ENCODE peak calls at places on chromosomes 6 and 20, in eight cellular contexts. C is breast epithelium, Q is left ventricle myocardium inferior, K is DND-41, N is pancreas, G is osteoblast, E is heart left ventricle, O is psoas muscle. D is an unnamed sample. For H3K4me1 and H3K9me3, the result is how much of the 10 kb centered on the place peaks cover.

GRCh38 chr6:108648186-108648585 is 87.5 kb downstream of the FOXO3 start:
- DNase-seq in C (no peak), Q (no peak), K (no peak), N (no peak), G (no peak), E (no peak), O (no peak), D (no peak)

GRCh38 chr6:167957626-167958025 is 39.8 kb upstream of the KIF25 start:
- DNase-seq in C (no peak), Q (no peak), K (no peak), N (no peak), G (no peak), E (no peak), O (no peak), D (no peak)

GRCh38 chr20:57433658-57434389 is 42.6 kb downstream of the RBM38 start:
- DNase-seq in C (no peak), Q (no peak), K (no peak), N (no peak), G (no peak), E (no peak), O (no peak), D (no peak)

GRCh38 chr6:87529221-87529620 is 56.4 kb downstream of the SLC35A1 start:
- DNase-seq in C (no peak), Q (no peak), K (no peak), N (no peak), G (no peak), E (no peak), O (no peak), D (no peak)

GRCh38 chr20:57580478-57581201 is 19.7 kb downstream of the PCK1 start:
- DNase-seq in C (no peak), Q (no peak), K (no peak), N (no peak), G (peak), E (no peak), O (no peak), D (no peak)

GRCh38 chr6:43714311-43715055 is 26.9 kb upstream of the MRPS18A start:
- DNase-seq in C (no peak), Q (peak), K (peak), N (no peak), G (peak), E (peak), O (peak), D (no peak)

GRCh38 chr6:142927904-142928303 is 17.1 kb downstream of the HIVEP2 start:
- DNase-seq in C (no peak), Q (no peak), K (peak), N (no peak), G (no peak), E (no peak), O (no peak), D (no peak)

GRCh38 chr20:54292186-54292585 is 84.3 kb downstream of the PFDN4 start:
- DNase-seq in C (no peak), Q (no peak), K (no peak), N (no peak), G (no peak), E (no peak), O (no peak), D (no peak)

GRCh38 chr20:50136822-50137599 is 16.5 kb downstream of the PEDS1 start:
- DNase-seq in C (no peak), Q (no peak), K (no peak), N (no peak), G (no peak), E (no peak), O (no peak), D (no peak)

GRCh38 chr6:50467931-50468330 is 245.4 kb upstream of the TFAP2D start:
- DNase-seq in C (no peak), Q (no peak), K (no peak), N (no peak), G (no peak), E (no peak), O (no peak), D (no peak)

GRCh38 chr6:84618046-84618752 is 146.2 kb downstream of the TBX18 start:
- DNase-seq in C (no peak), Q (no peak), K (no peak), N (no peak), G (peak), E (no peak), O (no peak), D (no peak)

GRCh38 chr6:82022614-82023102 is 224.9 kb downstream of the IBTK start:
- DNase-seq in C (no peak), Q (no peak), K (no peak), N (no peak), G (no peak), E (no peak), O (no peak), D (no peak)

GRCh38 chr6:137119196-137120104 is 54.0 kb downstream of the IL22RA2 start:
- DNase-seq in C (no peak), Q (no peak), K (no peak), N (no peak), G (no peak), E (no peak), O (no peak), D (peak)

GRCh38 chr6:135314543-135314942 is 133.4 kb downstream of the MYB start:
- DNase-seq in C (no peak), Q (no peak), K (no peak), N (no peak), G (no peak), E (no peak), O (no peak), D (no peak)

GRCh38 chr6:90610671-90611542 is 24.0 kb upstream of the MAP3K7 start:
- DNase-seq in C (no peak), Q (peak), K (no peak), N (no peak), G (peak), E (peak), O (peak), D (peak)

GRCh38 chr20:34364013-34364382 is 925 bp downstream of the ITCH start:
- DNase-seq in C (no peak), Q (no peak), K (no peak), N (peak), G (no peak), E (no peak), O (no peak), D (no peak)

GRCh38 chr6:83868639-83869038 is 9.2 kb downstream of the CYB5R4 start:
- DNase-seq in C (no peak), Q (no peak), K (no peak), N (no peak), G (peak), E (no peak), O (no peak), D (no peak)

GRCh38 chr20:33843854-33844253 is 32.7 kb downstream of the CHMP4B start:
- DNase-seq in C (no peak), Q (no peak), K (no peak), N (no peak), G (no peak), E (no peak), O (no peak), D (no peak)

GRCh38 chr6:2596222-2596621 is 154.5 kb downstream of the MYLK4 start:
- DNase-seq in C (no peak), Q (no peak), K (no peak), N (no peak), G (no peak), E (no peak), O (no peak), D (no peak)

GRCh38 chr6:158022749-158023596 is 41.3 kb downstream of the SYNJ2 start:
- DNase-seq in C (no peak), Q (peak), K (no peak), N (no peak), G (no peak), E (no peak), O (no peak), D (no peak)

GRCh38 chr6:136471922-136472321 is 78.3 kb downstream of the MAP7 start:
- DNase-seq in C (no peak), Q (no peak), K (no peak), N (no peak), G (no peak), E (no peak), O (no peak), D (no peak)

GRCh38 chr20:4703281-4703676 is 18.4 kb upstream of the PRND start:
- DNase-seq in C (no peak), Q (no peak), K (no peak), N (no peak), G (no peak), E (no peak), O (no peak), D (no peak)

GRCh38 chr6:97674802-97675201 is 391.8 kb upstream of the MMS22L start:
- DNase-seq in C (no peak), Q (no peak), K (no peak), N (no peak), G (no peak), E (no peak), O (no peak), D (no peak)

GRCh38 chr6:126002755-126003390 is 16.5 kb downstream of the TRMT11 start:
- DNase-seq in C (no peak), Q (no peak), K (no peak), N (no peak), G (no peak), E (no peak), O (no peak), D (no peak)

GRCh38 chr20:21503345-21503744 is 10.5 kb downstream of the NKX2-2 start:
- DNase-seq in C (no peak), Q (no peak), K (peak), N (no peak), G (peak), E (no peak), O (no peak), D (no peak)

GRCh38 chr6:85537055-85537494 is 56.6 kb downstream of the SNX14 start:
- DNase-seq in C (no peak), Q (no peak), K (no peak), N (no peak), G (no peak), E (no peak), O (no peak), D (no peak)

GRCh38 chr6:57247603-57248002 is 25.5 kb upstream of the RAB23 start:
- DNase-seq in C (no peak), Q (no peak), K (no peak), N (no peak), G (peak), E (no peak), O (no peak), D (no peak)

GRCh38 chr6:37919417-37920157 is 100.1 kb downstream of the ZFAND3 start:
- DNase-seq in C (no peak), Q (no peak), K (no peak), N (no peak), G (peak), E (no peak), O (no peak), D (no peak)

DNA sequence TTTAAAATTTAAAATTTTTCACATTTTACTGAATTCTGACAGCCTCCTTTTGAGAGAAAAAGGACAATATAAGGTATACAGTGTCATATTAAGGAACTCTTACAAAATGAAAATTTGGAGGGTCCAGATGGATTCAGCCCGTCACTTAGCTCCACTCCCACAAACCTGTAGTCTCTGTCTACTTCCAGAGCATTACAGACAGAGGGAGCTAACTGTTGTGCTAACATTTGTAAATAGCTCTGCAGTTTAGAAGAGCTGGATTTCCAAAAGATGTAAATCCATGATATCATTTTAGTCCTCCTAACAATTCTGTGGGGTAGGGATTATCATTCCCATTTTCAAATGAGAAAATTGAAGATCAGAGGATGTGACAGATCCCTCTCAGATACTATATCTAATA is 16.1 kb upstream of the SERINC3 start:
- DNase-seq in C (no peak), Q (no peak), K (no peak), N (no peak), G (no peak), E (no peak), O (no peak), D (no peak)
- H3K4me1 ChIP-seq in C (under half), Q (under half), K (under half), N (under half), G (under half), E (under half), O (under half), D (under half)

DNA sequence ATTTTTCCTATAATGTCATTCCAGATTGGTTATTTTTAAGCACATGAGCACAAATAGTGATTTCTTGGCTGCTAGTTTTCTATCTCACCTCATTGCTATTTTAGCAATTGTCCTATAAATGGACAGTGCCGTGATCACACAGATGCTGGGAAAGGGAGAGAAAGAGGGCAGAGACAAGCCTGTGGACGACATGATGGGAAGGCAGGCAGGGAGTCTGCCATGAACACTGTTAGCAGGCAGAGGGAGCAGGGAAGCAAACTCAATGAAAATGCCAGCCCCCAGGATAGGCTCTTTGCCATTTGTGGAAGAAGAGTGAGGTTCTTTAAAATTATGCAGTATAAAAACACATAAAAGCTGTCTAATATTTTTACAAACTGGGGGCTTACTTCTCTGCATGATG is 96.8 kb downstream of the ADTRP start:
- DNase-seq in C (no peak), Q (no peak), K (no peak), N (no peak), G (no peak), E (no peak), O (no peak), D (no peak)
- TF ChIP-seq CTCF in C (no peak), Q (no peak), K (no peak), N (no peak), G (peak), E (no peak), O (no peak), D (no peak)

DNA sequence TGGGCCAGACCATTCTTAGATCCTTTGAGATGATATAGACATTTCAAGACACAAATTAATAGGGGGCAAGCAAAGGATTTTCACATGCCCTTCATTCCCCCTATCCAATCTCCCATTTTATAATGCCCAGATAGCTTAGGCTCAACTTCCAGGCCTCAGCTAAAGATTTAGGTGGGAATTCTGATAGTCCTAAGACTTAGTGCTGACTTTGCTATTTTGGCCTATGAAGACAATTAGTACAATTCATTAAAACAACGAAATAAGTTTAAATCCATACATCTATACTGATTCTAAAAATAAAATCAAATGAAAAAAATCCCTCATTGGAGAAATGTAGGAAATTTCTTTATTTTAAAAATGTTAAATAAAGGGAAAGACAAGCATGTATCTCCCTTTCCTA is 259.5 kb downstream of the CBLN4 start:
- DNase-seq in C (no peak), Q (no peak), K (no peak), N (no peak), G (no peak), E (no peak), O (no peak), D (no peak)
- H3K9me3 ChIP-seq in C (under half), Q (under half), K (under half), N (under half), G (under half), E (under half), O (under half), D (under half)

DNA sequence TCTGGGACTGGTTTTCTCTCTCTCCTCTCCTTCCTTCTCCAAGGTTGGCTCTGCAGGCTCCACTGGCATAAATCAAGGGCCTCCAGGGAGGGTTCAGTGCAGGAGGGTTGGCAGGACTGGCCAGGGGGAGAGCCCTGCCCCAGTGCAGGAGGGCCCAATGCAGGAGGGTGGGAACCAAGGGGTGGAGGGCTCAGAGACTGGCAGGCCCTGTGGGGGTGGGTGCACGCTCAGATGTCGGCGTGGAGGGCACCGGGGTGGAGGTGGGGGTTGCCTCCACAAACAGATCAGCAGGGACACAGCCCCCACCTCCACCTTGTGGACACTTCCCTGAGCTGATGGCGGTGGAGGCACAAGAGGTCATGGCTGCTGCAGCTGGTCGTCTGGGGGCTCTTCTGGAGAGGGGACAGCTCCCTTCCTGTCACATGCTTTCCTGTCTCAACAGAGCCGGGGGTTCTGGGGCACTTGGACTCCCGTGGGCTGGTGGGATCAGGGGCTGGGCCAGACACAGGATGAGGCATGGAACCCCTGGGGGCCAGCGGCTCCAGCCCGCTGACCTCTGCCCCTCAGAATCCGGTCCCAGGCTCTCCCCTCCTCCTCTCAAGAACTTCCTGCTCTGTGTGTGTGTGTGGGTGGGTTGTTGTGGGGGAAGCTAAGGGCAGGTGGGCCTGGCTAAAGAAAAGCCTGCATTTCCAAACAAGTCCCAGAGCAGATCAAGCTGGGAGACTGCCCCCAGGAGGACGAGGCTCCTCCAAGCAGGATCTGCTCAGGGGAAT is 2.7 kb upstream of the ABHD16B start:
- DNase-seq in C (no peak), Q (peak), K (peak), N (no peak), G (peak), E (peak), O (no peak), D (peak)
- H3K4me1 ChIP-seq in C (under half), Q (half or more), K (under half), N (under half), G (under half), E (under half), O (under half), D (under half)

GRCh38 chr20:31693987-31694661 is 28.5 kb downstream of the BCL2L1 start:
- DNase-seq in C (no peak), Q (no peak), K (peak), N (no peak), G (no peak), E (no peak), O (no peak), D (no peak)
- TF ChIP-seq CTCF in C (no peak), Q (no peak), K (no peak), N (no peak), G (no peak), E (no peak), O (no peak), D (no peak)

GRCh38 chr20:64026-64603 is 23.4 kb upstream of the DEFB125 start:
- DNase-seq in C (no peak), Q (no peak), K (no peak), N (no peak), G (no peak), E (no peak), O (no peak), D (no peak)

GRCh38 chr20:61230-61629 is 26.2 kb upstream of the DEFB125 start:
- DNase-seq in C (no peak), Q (no peak), K (no peak), N (no peak), G (no peak), E (no peak), O (no peak), D (no peak)

GRCh38 chr20:62487-62886 is 25.0 kb upstream of the DEFB125 start:
- DNase-seq in C (no peak), Q (no peak), K (no peak), N (no peak), G (no peak), E (no peak), O (no peak), D (no peak)

GRCh38 chr20:60035-60918 is 27.2 kb upstream of the DEFB125 start:
- DNase-seq in C (no peak), Q (no peak), K (no peak), N (no peak), G (no peak), E (no peak), O (no peak), D (no peak)

DNA sequence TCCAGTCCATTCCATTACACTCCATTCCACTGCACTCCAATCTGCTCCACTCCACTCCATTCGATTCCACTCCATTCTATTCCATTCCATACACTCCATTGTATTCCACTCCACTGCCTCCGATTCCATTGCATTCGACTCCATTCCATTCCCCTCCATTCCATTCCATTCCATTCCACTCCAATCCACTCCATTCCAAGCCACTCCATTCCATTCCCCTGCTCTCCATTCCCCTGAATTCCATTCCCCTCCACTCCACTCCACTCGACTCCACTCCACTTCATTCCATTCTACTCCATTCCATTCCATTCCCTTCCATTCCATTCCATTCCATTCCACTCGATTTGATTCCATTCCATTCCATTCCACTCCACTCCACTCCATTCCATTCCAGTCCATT is 25.7 kb upstream of the DEFB125 start:
- DNase-seq in C (no peak), Q (no peak), K (no peak), N (no peak), G (no peak), E (no peak), O (no peak), D (no peak)
- H3K9me3 ChIP-seq in C (under half), Q (under half), K (under half), N (under half), G (under half), E (under half), O (under half), D (under half)

D was measured in right lobe of liver.